ENCODE peak calls at places on chromosomes 6 and 20, in nine cellular contexts. E is endodermal cell, P is mammary epithelial cell, W is lung, Z is hepatocyte, A is endothelial cell, M is IMR-90, L is fibroblast of lung, V is colonic mucosa. U is an unnamed sample.

GRCh38 chr20:7420345-7420744 is 519.9 kb downstream of the HAO1 start:
- DNase-seq in W (no peak), V (no peak), M (no peak), P (no peak), Z (no peak), A (no peak), L (no peak), E (no peak), U (no peak)

GRCh38 chr6:166097914-166098522 is 69.6 kb downstream of the TBXT start:
- DNase-seq in A (peak), E (peak), L (peak), Z (peak), V (peak), M (peak), W (peak), P (peak), U (no peak)

GRCh38 chr6:161836643-161837448 is 563.0 kb upstream of the AGPAT4 start:
- DNase-seq in E (no peak), P (no peak), L (peak), M (no peak), Z (peak), W (no peak), V (no peak), A (no peak), U (no peak)

GRCh38 chr6:118372413-118372812 is 175.7 kb upstream of the PLN start:
- DNase-seq in E (no peak), W (no peak), Z (no peak), V (no peak), M (peak), P (peak), L (peak), A (no peak), U (no peak)

GRCh38 chr20:8331740-8332412 is 199.8 kb downstream of the PLCB1 start:
- DNase-seq in P (no peak), L (peak), V (no peak), A (no peak), E (no peak), W (no peak), M (peak), Z (no peak), U (no peak)

GRCh38 chr20:13213335-13213734 is 7.7 kb upstream of the ISM1 start:
- DNase-seq in A (no peak), L (no peak), P (no peak), M (no peak), Z (no peak), V (no peak), E (no peak), W (no peak), U (no peak)

GRCh38 chr20:11112837-11113236 is 439.0 kb upstream of the JAG1 start:
- DNase-seq in Z (no peak), A (no peak), M (peak), V (no peak), E (no peak), L (no peak), W (no peak), P (peak), U (no peak)

GRCh38 chr20:25623225-25623735 is 534 bp downstream of the NANP start:
- DNase-seq in Z (peak), M (peak), E (peak), W (peak), V (peak), A (peak), P (peak), L (no peak), U (no peak)

GRCh38 chr6:111925296-111925695 is 52.0 kb upstream of the FYN start:
- DNase-seq in E (no peak), M (peak), W (no peak), Z (no peak), V (no peak), P (peak), L (peak), A (no peak), U (peak)

GRCh38 chr20:57627972-57628650 is 7.9 kb upstream of the ZBP1 start:
- DNase-seq in Z (peak), W (peak), E (no peak), P (no peak), M (peak), A (no peak), V (no peak), L (peak), U (peak)

GRCh38 chr20:5168582-5169396 is 42.0 kb downstream of the CDS2 start:
- DNase-seq in V (no peak), P (peak), W (no peak), Z (peak), L (peak), A (peak), M (peak), E (peak), U (no peak)

GRCh38 chr6:150254671-150255228 is 111.9 kb downstream of the PPP1R14C start:
- DNase-seq in P (peak), Z (no peak), V (no peak), E (no peak), L (no peak), A (no peak), W (no peak), M (peak), U (no peak)

GRCh38 chr6:36963451-36964290 is 9.1 kb downstream of the PI16 start:
- DNase-seq in P (no peak), V (no peak), W (peak), Z (no peak), L (no peak), M (no peak), A (no peak), E (no peak), U (no peak)

GRCh38 chr6:151534576-151534975 is 40.8 kb downstream of the CCDC170 start:
- DNase-seq in P (no peak), L (no peak), A (no peak), Z (no peak), W (no peak), E (no peak), M (peak), V (no peak), U (peak)

GRCh38 chr6:49550413-49551125 is at the start of gene C6orf141:
- DNase-seq in L (no peak), E (peak), V (peak), M (no peak), A (peak), Z (peak), P (peak), W (peak), U (no peak)

GRCh38 chr6:54595844-54596243 is 250.7 kb upstream of the FAM83B start:
- DNase-seq in M (peak), E (no peak), Z (no peak), W (no peak), A (no peak), L (peak), V (no peak), P (no peak), U (peak)

GRCh38 chr6:151784441-151785214 is 22.9 kb upstream of the ESR1 start:
- DNase-seq in P (peak), M (no peak), V (no peak), A (no peak), W (no peak), Z (no peak), E (no peak), L (no peak), U (no peak)

GRCh38 chr20:35571566-35571965 is 29.7 kb downstream of the ERGIC3 start:
- DNase-seq in E (no peak), M (no peak), W (no peak), V (no peak), P (no peak), Z (no peak), A (no peak), L (no peak), U (no peak)

GRCh38 chr6:81753709-81754678 is 1.5 kb upstream of the TENT5A start:
- DNase-seq in P (peak), W (peak), A (peak), E (peak), M (peak), L (peak), Z (peak), V (peak), U (no peak)

GRCh38 chr20:63230800-63231268 is 4.9 kb upstream of the BIRC7 start:
- DNase-seq in P (peak), W (no peak), E (peak), A (peak), V (peak), Z (peak), M (peak), L (peak), U (no peak)

GRCh38 chr20:10671850-10672578 is 1.8 kb downstream of the JAG1 start:
- DNase-seq in P (no peak), E (peak), M (peak), L (peak), W (peak), V (peak), A (peak), Z (peak), U (no peak)

GRCh38 chr6:69954733-69955132 is 88.4 kb downstream of the COL19A1 start:
- DNase-seq in Z (no peak), E (no peak), P (no peak), W (no peak), M (no peak), A (no peak), V (no peak), L (no peak), U (no peak)

GRCh38 chr6:139028242-139028657 is 295 bp upstream of the ABRACL start:
- DNase-seq in M (no peak), W (no peak), L (no peak), V (no peak), P (no peak), Z (no peak), A (no peak), E (no peak), U (no peak)

GRCh38 chr6:25590986-25591385 is 61.0 kb upstream of the SCGN start:
- DNase-seq in Z (no peak), W (no peak), V (no peak), E (no peak), L (no peak), M (no peak), P (no peak), A (no peak), U (no peak)

GRCh38 chr6:163151212-163151611 is 263.3 kb upstream of the QKI start:
- DNase-seq in Z (no peak), L (no peak), E (no peak), P (no peak), W (no peak), V (no peak), M (no peak), A (no peak), U (no peak)

GRCh38 chr20:5608448-5609161 is 141.6 kb upstream of the SHLD1 start:
- DNase-seq in L (peak), V (no peak), P (peak), M (peak), Z (no peak), A (no peak), W (no peak), E (no peak), U (no peak)

GRCh38 chr20:56400001-56400640 is 7.7 kb downstream of the CSTF1 start:
- DNase-seq in P (peak), W (peak), Z (peak), E (peak), L (peak), M (peak), V (peak), A (peak), U (peak)

GRCh38 chr20:64102647-64103354 is 4.6 kb downstream of the NPBWR2 start:
- DNase-seq in M (no peak), E (peak), V (no peak), P (no peak), W (no peak), L (no peak), Z (peak), A (no peak), U (no peak)

GRCh38 chr6:111107589-111107988 is 20.3 kb downstream of the SLC16A10 start:
- DNase-seq in A (no peak), W (no peak), P (no peak), E (no peak), M (no peak), L (no peak), Z (no peak), V (no peak), U (no peak)

GRCh38 chr20:64065973-64066341 is 3.0 kb downstream of the TCEA2 start:
- DNase-seq in V (no peak), M (peak), W (no peak), E (peak), P (peak), Z (no peak), A (no peak), L (peak), U (peak)

DNA sequence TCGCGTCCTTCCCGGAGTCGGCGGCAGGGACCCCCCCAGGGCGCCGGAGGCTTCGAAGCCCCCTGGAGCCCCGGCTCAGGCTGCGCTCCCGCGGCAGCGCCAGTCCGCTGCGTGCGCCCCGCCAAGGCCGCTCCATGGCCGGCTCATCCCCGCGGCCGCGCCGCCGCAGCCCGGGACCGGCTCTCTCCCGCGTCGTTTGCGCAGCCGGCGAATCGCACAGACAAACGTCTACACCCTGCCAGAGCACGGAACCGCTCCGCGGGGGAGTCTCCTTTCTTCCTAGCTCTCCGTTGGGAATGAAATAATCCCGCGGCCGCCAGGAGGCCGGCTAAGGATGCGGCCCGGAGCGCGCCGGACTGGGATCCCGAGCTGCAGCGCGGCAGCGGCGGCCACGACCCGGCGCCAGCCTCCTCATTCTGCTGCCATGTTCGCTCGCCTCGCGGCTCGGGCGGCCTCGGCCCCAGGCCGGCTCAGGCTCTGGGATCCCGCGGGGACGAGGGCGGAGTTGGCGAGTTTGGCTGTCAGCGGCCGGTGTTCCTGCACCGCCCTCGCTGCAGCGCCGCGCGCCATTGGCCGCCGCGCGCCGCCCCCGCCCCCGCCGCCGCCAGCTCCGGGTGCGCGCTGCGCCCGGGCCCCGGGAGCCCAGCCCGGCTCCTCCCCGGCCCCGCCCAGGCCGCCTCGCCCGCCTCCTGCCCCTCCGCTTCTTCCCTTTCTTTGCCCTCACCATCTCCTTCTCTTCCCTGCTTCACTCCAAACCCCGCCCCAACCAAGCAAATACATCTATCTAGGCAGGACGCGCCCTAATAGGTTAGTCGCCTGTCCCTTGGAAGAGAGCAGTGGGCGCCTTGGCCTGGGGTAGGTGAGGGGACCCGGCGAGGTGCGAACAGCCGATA is at the start of gene GFOD1:
- DNase-seq in A (peak), P (peak), E (peak), Z (peak), L (peak), M (peak), V (peak), W (peak), U (peak)
- TF ChIP-seq CTCF in A (peak), P (no peak), E (peak), Z (no peak), L (no peak), M (peak), V (no peak), W (no peak), U (peak)

GRCh38 chr20:46089076-46089337 is 755 bp downstream of the NCOA5 start:
- DNase-seq in E (no peak), W (no peak), M (peak), A (no peak), P (no peak), Z (peak), V (no peak), L (no peak), U (no peak)

GRCh38 chr20:46088409-46089075 is 1.2 kb downstream of the NCOA5 start:
- DNase-seq in P (peak), W (no peak), M (peak), A (no peak), E (no peak), Z (peak), L (peak), V (no peak), U (no peak)

GRCh38 chr20:46089338-46090094 is at the start of gene NCOA5:
- DNase-seq in P (peak), Z (peak), W (peak), V (peak), E (peak), M (peak), A (peak), L (peak), U (peak)

GRCh38 chr20:46084805-46085792 is 4.7 kb downstream of the NCOA5 start:
- DNase-seq in Z (peak), E (no peak), W (no peak), V (peak), M (peak), A (no peak), P (peak), L (peak), U (no peak)

DNA sequence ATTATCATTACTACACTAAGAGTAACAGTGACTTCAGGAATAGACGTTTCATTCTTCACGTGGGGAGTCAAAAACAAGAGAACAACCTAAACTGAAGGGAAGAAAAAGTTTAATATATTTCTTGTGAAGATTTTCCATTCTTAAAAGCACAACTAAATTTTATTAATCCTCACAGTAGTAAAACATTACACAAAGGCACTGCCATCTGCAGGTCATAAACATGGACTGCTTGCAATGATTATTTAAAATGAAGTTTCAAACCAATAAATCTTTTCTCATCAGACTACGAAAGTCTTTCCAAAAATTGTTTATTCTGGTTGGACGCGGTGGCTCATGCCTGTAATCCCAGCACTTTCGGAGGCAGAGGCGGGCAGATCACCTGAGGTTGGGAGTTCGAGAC is 2.6 kb downstream of the NCOA5 start:
- DNase-seq in A (no peak), Z (no peak), P (no peak), L (peak), M (peak), E (no peak), W (no peak), V (no peak), U (no peak)
- TF ChIP-seq CTCF in A (no peak), Z (peak), P (peak), L (peak), M (peak), E (peak), W (no peak), V (no peak), U (peak)

DNA sequence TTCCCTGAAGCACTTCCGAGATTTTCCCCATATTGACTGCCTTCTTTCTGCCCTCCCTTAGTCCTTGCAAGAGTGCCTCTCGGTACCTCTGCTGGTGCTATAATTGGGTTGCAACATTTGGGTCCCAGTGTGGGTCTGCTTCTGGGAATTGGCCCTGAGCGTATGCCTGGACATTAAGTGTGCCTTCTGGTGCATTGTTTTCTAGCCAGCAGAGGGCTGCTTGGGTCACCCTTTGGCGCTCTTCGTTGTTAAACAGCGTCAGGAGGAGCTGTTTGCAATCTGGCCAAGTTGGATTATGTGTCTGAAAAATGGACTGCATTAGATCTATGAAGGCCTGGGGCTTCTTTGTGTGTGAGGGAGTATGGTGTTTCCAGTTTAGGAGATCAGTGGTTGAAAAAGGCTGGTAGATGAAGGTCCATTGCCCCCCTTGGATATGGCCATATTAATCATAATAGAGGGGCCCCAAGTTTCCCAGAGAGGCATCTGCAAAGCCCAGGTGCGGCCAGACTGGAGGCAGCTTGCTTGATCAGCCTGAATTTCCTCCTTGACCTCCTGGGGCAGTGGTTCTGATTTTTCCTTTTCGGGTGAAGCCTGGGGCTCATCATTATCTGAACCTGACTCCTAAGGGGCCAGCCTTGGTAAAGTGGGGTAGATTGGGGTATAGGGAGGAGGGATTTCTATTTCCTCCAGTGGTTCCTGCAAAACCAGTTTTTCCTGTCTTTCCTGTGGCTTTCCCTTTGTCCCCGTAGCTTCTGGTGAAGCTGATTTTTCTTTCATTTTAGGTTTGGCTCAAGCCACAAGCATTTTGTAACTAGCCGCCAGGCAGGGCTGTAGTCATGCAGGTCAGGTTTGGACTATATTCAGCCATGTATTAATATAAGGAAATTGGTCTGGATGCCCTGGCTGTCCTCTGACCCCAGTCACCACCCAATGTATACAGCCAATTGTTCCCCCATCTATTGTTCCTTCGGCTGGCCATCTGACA is 85.4 kb upstream of the GPR6 start:
- DNase-seq in Z (peak), L (no peak), W (peak), V (peak), A (no peak), E (peak), P (peak), M (no peak), U (no peak)
- TF ChIP-seq CTCF in Z (peak), L (no peak), W (no peak), V (no peak), A (no peak), E (peak), P (no peak), M (no peak), U (no peak)

GRCh38 chr6:108115598-108116058 is 41.1 kb upstream of the OSTM1 start:
- DNase-seq in A (peak), L (peak), Z (peak), M (peak), E (peak), W (peak), P (peak), V (peak), U (no peak)

GRCh38 chr6:108116781-108117426 is 42.4 kb upstream of the OSTM1 start:
- DNase-seq in V (no peak), P (no peak), W (no peak), E (peak), L (no peak), A (no peak), M (no peak), Z (no peak), U (no peak)

GRCh38 chr6:108116424-108116780 is 41.9 kb upstream of the OSTM1 start:
- DNase-seq in P (no peak), M (no peak), V (no peak), E (no peak), A (no peak), L (no peak), W (no peak), Z (no peak), U (no peak)

GRCh38 chr6:108113557-108114519 is 39.3 kb upstream of the OSTM1 start:
- DNase-seq in W (peak), Z (peak), M (peak), V (no peak), E (peak), A (peak), L (peak), P (peak), U (peak)

DNA sequence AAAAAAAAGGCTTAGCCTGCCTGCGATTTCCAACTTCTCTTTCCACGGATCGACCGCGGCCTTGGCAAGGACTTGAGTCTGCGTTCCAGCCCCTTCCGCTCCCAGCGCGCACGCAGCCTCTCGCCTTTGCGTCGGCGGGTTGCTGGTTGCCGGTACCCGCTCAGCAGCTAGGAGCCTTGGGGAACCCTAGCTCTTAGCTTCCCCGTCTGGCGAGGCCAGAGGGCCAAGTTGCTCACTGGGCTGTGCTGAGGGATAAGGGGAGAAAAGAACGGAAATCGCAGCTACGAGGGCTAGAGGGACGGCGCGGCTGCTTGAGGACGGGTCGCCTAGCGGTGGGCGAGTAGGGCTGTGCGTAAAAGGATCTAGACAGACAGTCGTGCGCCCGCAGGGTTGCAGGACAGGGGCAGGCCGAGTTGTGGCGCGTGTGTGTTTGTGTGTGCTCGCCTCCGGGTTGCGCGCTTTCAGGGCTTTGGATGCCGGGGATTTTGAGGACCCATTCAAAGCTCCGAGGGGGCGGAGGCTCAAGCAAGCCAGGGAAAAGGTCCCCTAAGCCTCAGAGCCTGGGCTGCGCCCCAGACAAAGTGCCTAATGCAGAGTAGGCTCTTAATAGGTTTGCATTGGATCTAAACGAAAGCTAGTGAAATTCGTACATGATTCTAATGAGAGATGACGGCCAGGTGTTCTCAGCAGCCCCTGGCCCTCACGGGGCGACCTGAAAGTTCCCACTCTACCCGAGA is 40.5 kb upstream of the OSTM1 start:
- DNase-seq in V (peak), A (peak), E (peak), P (peak), L (peak), W (peak), M (peak), Z (peak), U (no peak)
- TF ChIP-seq CTCF in V (no peak), A (peak), E (peak), P (no peak), L (no peak), W (no peak), M (no peak), Z (no peak), U (no peak)